ENCODE peak calls at places on chromosomes 11 and 22, in eight cellular contexts. C is stimulated activated CD8-positive, alpha-beta memory T cell treated with anti-CD3 and anti-CD28 coated beads, Interleukin-7, amount 100 ng/mL, for 1 hour; R is lower lobe of right lung; L is EL; V is upper lobe of right lung; Y is HTR-8/SVneo; H is kidney; O is brain microvascular endothelial cell. G is an unnamed sample.

GRCh38 chr11:69943506-69943905 is 124.3 kb upstream of the FGF3 start:
- DNase-seq in Y (no peak), C (no peak), V (peak), H (peak), O (no peak), R (no peak), L (no peak), G (no peak)

GRCh38 chr22:24009227-24010017 is 1.7 kb upstream of the CABIN1 start:
- DNase-seq in V (no peak), H (no peak), C (no peak), Y (no peak), O (no peak), R (no peak), L (no peak), G (no peak)

GRCh38 chr11:102116453-102117205 is 6.4 kb downstream of the YAP1 start:
- DNase-seq in H (no peak), L (no peak), O (no peak), C (no peak), Y (no peak), V (no peak), R (no peak), G (peak)

GRCh38 chr11:78371221-78371899 is 46.3 kb downstream of the GAB2 start:
- DNase-seq in H (no peak), R (no peak), L (no peak), C (no peak), V (no peak), Y (no peak), O (no peak), G (no peak)

GRCh38 chr11:1012740-1013627 is 23.5 kb downstream of the MUC6 start:
- DNase-seq in Y (no peak), L (no peak), R (no peak), C (no peak), O (no peak), H (no peak), V (no peak), G (no peak)

GRCh38 chr11:94254214-94254613 is 50.2 kb upstream of the IZUMO1R start:
- DNase-seq in L (no peak), R (no peak), Y (no peak), H (no peak), O (no peak), C (no peak), V (no peak), G (no peak)

GRCh38 chr11:121829159-121829643 is 286.8 kb downstream of the BLID start:
- DNase-seq in V (no peak), L (peak), O (peak), C (no peak), Y (peak), R (no peak), H (no peak), G (peak)

GRCh38 chr11:123314972-123315371 is 115.1 kb upstream of the GRAMD1B start:
- DNase-seq in R (no peak), C (no peak), L (no peak), V (no peak), H (no peak), O (no peak), Y (no peak), G (no peak)

GRCh38 chr11:131579932-131580387 is 209.5 kb downstream of the NTM start:
- DNase-seq in V (no peak), C (no peak), Y (no peak), H (no peak), R (no peak), L (peak), O (peak), G (peak)

GRCh38 chr22:24474221-24474620 is 20.9 kb upstream of the UPB1 start:
- DNase-seq in H (no peak), L (peak), C (no peak), O (peak), R (no peak), V (no peak), Y (peak), G (peak)

GRCh38 chr11:75627879-75628668 is 40.8 kb downstream of the MAP6 start:
- DNase-seq in V (no peak), Y (no peak), H (no peak), O (peak), C (no peak), R (no peak), L (peak), G (peak)

GRCh38 chr11:1466784-1467183 is 19.8 kb downstream of the MOB2 start:
- DNase-seq in Y (no peak), H (no peak), R (no peak), L (no peak), O (no peak), V (no peak), C (no peak), G (no peak)